ENCODE peak calls at places on chromosomes 5 and 9, in nine cellular contexts. R is NCI-H1105; B is ACHN; I is psoas muscle; Z is caudate nucleus; H is amniotic stem cell; W is astrocyte of the cerebellum; P is NCI-H1436; D is activated CD4-positive, alpha-beta T cell treated with anti-CD3 and anti-CD28 coated beads, Interleukin-2, amount 50 U/mL, for 48 hours. V is an unnamed sample.

GRCh38 chr5:179869641-179870402 is 11.2 kb upstream of the MRNIP start:
- DNase-seq in D (no peak), Z (no peak), R (no peak), I (no peak), B (no peak), P (no peak), W (no peak), H (no peak), V (no peak)

GRCh38 chr9:79731483-79731882 is 159.7 kb downstream of the TLE4 start:
- DNase-seq in H (no peak), Z (no peak), D (no peak), R (no peak), I (no peak), W (no peak), P (no peak), B (no peak), V (no peak)

GRCh38 chr5:140249536-140249935 is 53.4 kb downstream of the PFDN1 start:
- DNase-seq in P (no peak), R (no peak), Z (no peak), H (no peak), W (no peak), D (no peak), I (no peak), B (no peak), V (no peak)

GRCh38 chr5:82405618-82406199 is 127.6 kb upstream of the RPS23 start:
- DNase-seq in W (peak), B (peak), Z (no peak), P (peak), I (no peak), D (no peak), H (peak), R (no peak), V (no peak)

GRCh38 chr9:129549684-129550083 is 71.2 kb downstream of the C9orf50 start:
- DNase-seq in P (no peak), R (no peak), B (no peak), Z (peak), I (peak), W (no peak), D (no peak), H (no peak), V (peak)

GRCh38 chr5:100424787-100425186 is 110.4 kb upstream of the FAM174A start:
- DNase-seq in B (no peak), R (no peak), Z (no peak), D (no peak), I (no peak), P (no peak), W (no peak), H (no peak), V (no peak)

GRCh38 chr9:83199240-83199639 is 136.3 kb upstream of the RASEF start:
- DNase-seq in I (no peak), H (peak), Z (peak), B (peak), P (peak), R (peak), W (peak), D (no peak), V (peak)

GRCh38 chr9:114836769-114837168 is 30.9 kb upstream of the TNFSF15 start:
- DNase-seq in I (no peak), W (no peak), D (no peak), Z (no peak), P (no peak), R (no peak), B (no peak), H (no peak), V (no peak)

V was measured in ovary.